ENCODE peak calls at places on chromosome 16, in ten cellular contexts. R, C, D, B, X, Y, S, I, K and Z are unnamed samples.

GRCh38 chr16:82603784-82604411 is 22.9 kb upstream of the CDH13 start:
- DNase-seq in C (peak), Y (no peak), R (no peak), K (peak), S (peak), X (peak), B (peak), D (peak), I (no peak), Z (peak)

GRCh38 chr16:7482028-7482427 is 149.4 kb downstream of the RBFOX1 start:
- DNase-seq in B (no peak), X (no peak), K (no peak), I (no peak), S (peak), D (no peak), C (no peak), R (no peak), Y (no peak), Z (no peak)

GRCh38 chr16:51134269-51134812 is 16.7 kb downstream of the SALL1 start:
- DNase-seq in D (no peak), S (no peak), X (peak), C (peak), R (no peak), B (no peak), K (no peak), Y (no peak), I (no peak), Z (no peak)

GRCh38 chr16:77273-77806 is 685 bp upstream of the MPG start:
- DNase-seq in S (peak), K (peak), B (no peak), Y (peak), D (peak), C (peak), R (no peak), X (peak), I (peak), Z (peak)

GRCh38 chr16:2765462-2766404 is 11.3 kb downstream of the ELOB start:
- DNase-seq in D (no peak), X (no peak), K (no peak), B (no peak), S (no peak), R (no peak), I (no peak), C (no peak), Y (no peak), Z (no peak)

GRCh38 chr16:21277927-21278706 is at the start of gene CRYM:
- DNase-seq in Y (peak), D (peak), C (peak), R (no peak), S (peak), I (no peak), X (peak), K (peak), B (no peak), Z (peak)

GRCh38 chr16:82184213-82184612 is 14.2 kb upstream of the MPHOSPH6 start:
- DNase-seq in C (no peak), S (no peak), R (no peak), B (no peak), D (no peak), Y (no peak), I (no peak), X (no peak), K (no peak), Z (no peak)

GRCh38 chr16:46737621-46738214 is 10.4 kb downstream of the MYLK3 start:
- DNase-seq in S (no peak), K (no peak), R (no peak), Y (no peak), C (no peak), B (no peak), D (no peak), X (no peak), I (no peak), Z (no peak)

GRCh38 chr16:70437017-70437581 is 1.8 kb downstream of the ST3GAL2 start:
- DNase-seq in R (no peak), I (peak), C (no peak), Y (peak), D (peak), S (no peak), K (no peak), B (no peak), X (peak), Z (no peak)

GRCh38 chr16:68332411-68333121 is 21.7 kb downstream of the PRMT7 start:
- DNase-seq in C (peak), B (peak), I (peak), S (peak), Y (no peak), D (peak), K (peak), X (no peak), R (no peak), Z (no peak)

GRCh38 chr16:26078971-26079370 is 387.2 kb downstream of the HS3ST4 start:
- DNase-seq in I (no peak), X (no peak), Y (no peak), K (no peak), C (no peak), R (no peak), D (no peak), B (no peak), S (no peak), Z (no peak)

GRCh38 chr16:73006021-73006420 is 41.9 kb downstream of the ZFHX3 start:
- DNase-seq in I (no peak), D (no peak), C (no peak), X (no peak), Y (no peak), B (no peak), S (no peak), R (no peak), K (no peak), Z (no peak)

GRCh38 chr16:2603165-2604015 is 65.6 kb downstream of the PDPK1 start:
- DNase-seq in C (peak), S (peak), I (peak), K (peak), B (peak), Y (peak), D (peak), R (peak), X (peak), Z (peak)

GRCh38 chr16:85613609-85614337 is 651 bp downstream of the GSE1 start:
- DNase-seq in R (no peak), B (peak), C (peak), X (peak), Y (peak), K (peak), S (peak), I (peak), D (no peak), Z (peak)

GRCh38 chr16:66052745-66053144 is 313.7 kb upstream of the CDH5 start:
- DNase-seq in Y (no peak), S (no peak), D (no peak), K (no peak), I (no peak), R (no peak), C (no peak), B (peak), X (no peak), Z (no peak)

GRCh38 chr16:65249768-65250167 is 127.9 kb upstream of the CDH11 start:
- DNase-seq in C (no peak), D (no peak), I (no peak), S (peak), K (no peak), Y (peak), X (peak), B (peak), R (no peak), Z (no peak)

GRCh38 chr16:83356266-83356665 is 451.5 kb upstream of the HSBP1 start:
- DNase-seq in S (no peak), X (peak), K (peak), I (peak), C (peak), R (peak), D (peak), Y (no peak), B (no peak), Z (peak)

GRCh38 chr16:85608887-85609286 is 4.2 kb upstream of the GSE1 start:
- DNase-seq in C (no peak), B (no peak), D (no peak), I (no peak), K (no peak), R (no peak), Y (no peak), S (no peak), X (no peak), Z (no peak)

GRCh38 chr16:86227801-86228200 is 282.5 kb upstream of the FOXF1 start:
- DNase-seq in X (no peak), S (no peak), K (no peak), Y (no peak), D (no peak), R (no peak), B (no peak), C (no peak), I (no peak), Z (no peak)

GRCh38 chr16:69397821-69398521 is 12.2 kb upstream of the TERF2 start:
- DNase-seq in D (peak), B (no peak), X (peak), R (no peak), K (peak), C (peak), Y (peak), S (peak), I (no peak), Z (peak)

GRCh38 chr16:57962756-57963155 is 8.2 kb downstream of the CNGB1 start:
- DNase-seq in X (no peak), C (no peak), S (no peak), D (no peak), Y (no peak), R (no peak), I (no peak), B (no peak), K (no peak), Z (no peak)

GRCh38 chr16:13982446-13982845 is 62.5 kb downstream of the ERCC4 start:
- DNase-seq in R (no peak), B (no peak), X (no peak), Y (no peak), C (no peak), K (no peak), S (no peak), D (no peak), I (no peak), Z (no peak)

GRCh38 chr16:89174055-89174827 is 2.7 kb downstream of the CDH15 start:
- DNase-seq in I (no peak), S (no peak), B (no peak), D (no peak), R (no peak), C (no peak), X (no peak), K (no peak), Y (no peak), Z (no peak)
- TF ChIP-seq CTCF in I (no peak), S (no peak), B (no peak), D (no peak), R (no peak), C (no peak), X (no peak), K (no peak), Y (no peak), Z (no peak)

GRCh38 chr16:54286330-54287017 is at the start of gene IRX3:
- DNase-seq in D (peak), I (peak), X (peak), K (peak), R (peak), B (peak), S (peak), C (peak), Y (peak), Z (peak)

GRCh38 chr16:54284319-54284930 is 2.2 kb downstream of the IRX3 start:
- DNase-seq in K (peak), D (no peak), I (peak), R (no peak), X (peak), B (no peak), S (peak), Y (peak), C (peak), Z (peak)

GRCh38 chr16:54284931-54285413 is 1.6 kb downstream of the IRX3 start:
- DNase-seq in I (peak), X (peak), Y (peak), K (no peak), B (no peak), D (no peak), S (peak), R (no peak), C (peak), Z (no peak)

GRCh38 chr16:54286067-54286329 is 589 bp downstream of the IRX3 start:
- DNase-seq in K (no peak), C (no peak), S (no peak), D (no peak), X (no peak), R (no peak), B (no peak), Y (no peak), I (no peak), Z (no peak)

DNA sequence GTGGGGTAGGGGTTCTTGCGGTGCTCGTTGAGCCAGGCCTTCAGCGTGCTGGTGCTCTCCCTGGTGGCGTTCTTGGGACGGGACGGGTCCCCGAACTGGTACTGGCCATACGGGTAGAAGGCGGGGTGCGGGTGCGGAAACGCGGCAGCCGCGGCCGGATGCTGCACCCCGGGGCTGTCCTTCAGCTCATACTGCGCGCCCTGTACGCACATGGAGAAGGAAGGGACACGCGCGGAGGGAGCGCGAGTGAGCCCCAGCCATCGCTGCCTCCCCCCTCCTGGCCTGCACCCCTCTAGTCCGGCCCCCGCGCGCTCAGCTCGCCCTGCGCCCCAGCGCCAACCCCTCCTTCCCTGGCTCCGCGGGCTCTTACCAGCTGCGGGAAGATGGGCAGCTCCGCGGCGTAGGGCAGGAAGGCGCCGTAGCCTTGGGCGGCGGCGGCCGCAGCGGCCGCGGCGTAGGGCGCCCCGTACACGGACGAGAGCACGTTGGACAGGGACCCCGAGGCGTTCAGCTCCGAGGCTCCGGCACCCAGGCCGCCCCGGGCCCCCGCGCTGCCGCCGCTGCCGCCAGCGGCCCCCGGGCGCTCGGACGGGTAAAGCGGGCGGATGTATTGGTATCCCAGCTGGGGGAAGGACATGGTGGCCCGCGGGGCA is 1.0 kb downstream of the IRX3 start:
- DNase-seq in X (peak), I (peak), R (no peak), D (no peak), Y (peak), C (peak), S (peak), B (peak), K (peak), Z (peak)
- TF ChIP-seq CTCF in X (no peak), I (peak), R (no peak), D (no peak), Y (no peak), C (no peak), S (peak), B (no peak), K (peak), Z (no peak)

GRCh38 chr16:55623640-55624039 is 32.1 kb upstream of the SLC6A2 start:
- DNase-seq in X (no peak), Y (no peak), S (no peak), I (no peak), C (no peak), K (no peak), B (no peak), R (peak), D (no peak), Z (no peak)
- TF ChIP-seq CTCF in X (no peak), Y (no peak), S (no peak), I (no peak), C (no peak), K (no peak), B (no peak), R (peak), D (no peak), Z (no peak)

DNA sequence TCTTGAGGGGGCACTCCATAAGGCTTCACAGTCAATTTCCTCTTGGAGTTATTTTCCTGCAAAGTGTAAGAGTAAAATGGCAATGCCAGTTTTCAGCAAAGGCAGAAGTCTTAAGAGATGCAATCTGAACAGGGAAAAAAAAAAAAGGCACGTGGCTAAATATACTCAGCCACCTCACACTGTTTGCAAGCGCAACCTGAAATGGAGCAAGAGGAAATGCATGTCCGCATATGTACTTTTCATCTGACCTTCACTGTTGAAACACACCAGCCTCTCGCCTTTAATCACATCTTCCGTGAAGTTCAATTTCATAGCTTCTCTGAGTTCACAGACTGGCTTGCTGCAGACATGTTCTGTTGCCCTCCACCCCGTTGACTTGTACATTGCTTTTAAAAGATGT is 101.4 kb downstream of the KATNIP start:
- DNase-seq in R (no peak), S (no peak), I (no peak), Y (no peak), C (no peak), X (no peak), B (no peak), D (no peak), K (no peak), Z (no peak)
- TF ChIP-seq CTCF in R (no peak), S (no peak), I (no peak), Y (no peak), C (no peak), X (no peak), B (no peak), D (no peak), K (no peak), Z (no peak)

GRCh38 chr16:79422061-79422460 is 178.5 kb downstream of the MAF start:
- DNase-seq in X (no peak), B (no peak), R (no peak), D (no peak), S (no peak), K (no peak), C (no peak), Y (no peak), I (no peak), Z (no peak)
- TF ChIP-seq CTCF in X (no peak), B (no peak), R (no peak), D (no peak), S (no peak), K (no peak), C (no peak), Y (no peak), I (no peak), Z (no peak)

GRCh38 chr16:19410435-19411153 is 7.1 kb upstream of the TMC5 start:
- DNase-seq in B (no peak), K (peak), X (peak), R (no peak), Y (no peak), C (peak), I (no peak), S (peak), D (no peak), Z (peak)
- TF ChIP-seq CTCF in B (no peak), K (peak), X (peak), R (peak), Y (no peak), C (no peak), I (no peak), S (no peak), D (no peak), Z (no peak)